ENCODE peak calls at places on chromosomes 12 and 14, in eight cellular contexts. P is NT2/D1; H is HFFc6; J is OCI-M1; Y is globus pallidus; A is mucosa of descending colon; O is stimulated activated CD4-positive, alpha-beta T cell treated with anti-CD3 and anti-CD28 coated beads, Interleukin-2, amount 100 ng/mL, for 24 hours; G is CD8-positive, alpha-beta T cell. L is an unnamed sample.

GRCh38 chr14:55097894-55098560 is 31.0 kb upstream of the LGALS3 start:
- DNase-seq in P (no peak), H (no peak), J (no peak), Y (peak), A (no peak), O (peak), G (no peak), L (no peak)

GRCh38 chr12:96347130-96347699 is 53.0 kb downstream of the CDK17 start:
- DNase-seq in P (no peak), H (no peak), J (peak), Y (no peak), A (no peak), O (no peak), G (no peak), L (no peak)

GRCh38 chr12:1205512-1206060 is 214.6 kb downstream of the ERC1 start:
- DNase-seq in P (no peak), H (peak), J (peak), Y (no peak), A (no peak), O (no peak), G (no peak), L (no peak)

GRCh38 chr12:33000016-33000415 is 103.4 kb upstream of the PKP2 start:
- DNase-seq in P (no peak), H (no peak), J (no peak), Y (no peak), A (no peak), O (no peak), G (no peak), L (no peak)

GRCh38 chr12:12172106-12172511 is 94.7 kb downstream of the LRP6 start:
- DNase-seq in P (no peak), H (peak), J (peak), Y (no peak), A (no peak), O (no peak), G (no peak), L (no peak)

GRCh38 chr12:67735868-67736267 is 87.3 kb downstream of the DYRK2 start:
- DNase-seq in P (no peak), H (no peak), J (no peak), Y (no peak), A (no peak), O (no peak), G (no peak), L (no peak)

GRCh38 chr14:70097576-70098256 is 91.0 kb downstream of the SLC8A3 start:
- DNase-seq in P (no peak), H (no peak), J (no peak), Y (no peak), A (no peak), O (no peak), G (no peak), L (no peak)

GRCh38 chr14:61121293-61121897 is 140.3 kb downstream of the SLC38A6 start:
- DNase-seq in P (no peak), H (no peak), J (no peak), Y (no peak), A (no peak), O (no peak), G (no peak), L (no peak)

GRCh38 chr14:94663965-94664704 is 51.9 kb downstream of the SERPINA3 start:
- DNase-seq in P (no peak), H (no peak), J (no peak), Y (no peak), A (no peak), O (no peak), G (no peak), L (no peak)

GRCh38 chr12:109842021-109842420 is 8.8 kb upstream of the TRPV4 start:
- DNase-seq in P (no peak), H (no peak), J (no peak), Y (no peak), A (no peak), O (no peak), G (no peak), L (no peak)

GRCh38 chr12:3965096-3965495 is 91.9 kb upstream of the PARP11 start:
- DNase-seq in P (no peak), H (no peak), J (no peak), Y (no peak), A (no peak), O (no peak), G (no peak), L (no peak)